ENCODE peak calls at places on chromosome 14, in eight cellular contexts. Y is naive thymus-derived CD4-positive, alpha-beta T cell; M is aorta; K is cardiac muscle cell; W is fibroblast of pulmonary artery; V is Panc1; N is right cardiac atrium; Z is A549. J is an unnamed sample.

GRCh38 chr14:78758333-78758732 is 588.2 kb downstream of the NRXN3 start:
- DNase-seq in K (peak), M (no peak), Y (no peak), V (peak), Z (peak), W (peak), N (no peak), J (peak)

GRCh38 chr14:104229621-104230041 is 91.2 kb downstream of the KIF26A start:
- DNase-seq in K (no peak), N (peak), Z (no peak), M (peak), V (no peak), Y (no peak), W (no peak), J (no peak)

GRCh38 chr14:35332517-35333346 is 40.5 kb downstream of the PSMA6 start:
- DNase-seq in K (no peak), Z (no peak), V (no peak), N (peak), Y (no peak), M (no peak), W (peak), J (peak)

GRCh38 chr14:54577494-54577893 is 10.6 kb downstream of the SAMD4A start:
- DNase-seq in K (no peak), Y (no peak), V (no peak), W (no peak), M (no peak), Z (no peak), N (no peak), J (no peak)

GRCh38 chr14:91835197-91835919 is 32.0 kb downstream of the TC2N start:
- DNase-seq in M (no peak), V (no peak), Z (no peak), W (no peak), Y (peak), K (no peak), N (no peak), J (peak)

GRCh38 chr14:66974397-66975025 is 214.7 kb upstream of the GARIN2 start:
- DNase-seq in V (no peak), Z (no peak), W (peak), N (no peak), K (peak), M (no peak), Y (no peak), J (no peak)

GRCh38 chr14:33280646-33281045 is 342.0 kb downstream of the NPAS3 start:
- DNase-seq in Z (no peak), M (no peak), N (no peak), V (no peak), W (peak), K (no peak), Y (no peak), J (no peak)

GRCh38 chr14:34554540-34555250 is 15.2 kb upstream of the EAPP start:
- DNase-seq in M (no peak), Y (no peak), K (no peak), W (no peak), Z (peak), N (no peak), V (peak), J (no peak)

GRCh38 chr14:104266643-104267575 is 128.5 kb downstream of the KIF26A start:
- DNase-seq in M (peak), W (no peak), N (peak), Y (no peak), K (no peak), V (no peak), Z (no peak), J (no peak)

GRCh38 chr14:81427348-81428058 is 27.4 kb upstream of the STON2 start:
- DNase-seq in V (no peak), N (peak), Z (no peak), K (no peak), M (no peak), W (no peak), Y (no peak), J (no peak)

GRCh38 chr14:59126714-59127436 is 61.6 kb upstream of the DAAM1 start:
- DNase-seq in K (peak), V (peak), Y (no peak), N (no peak), W (peak), M (no peak), Z (peak), J (peak)

GRCh38 chr14:64760146-64760755 is 56.0 kb downstream of the PLEKHG3 start:
- DNase-seq in V (peak), W (peak), K (peak), Y (no peak), Z (peak), M (peak), N (peak), J (peak)

GRCh38 chr14:93037354-93037753 is 78.4 kb downstream of the ITPK1 start:
- DNase-seq in K (no peak), Z (no peak), Y (no peak), N (peak), W (no peak), M (no peak), V (no peak), J (no peak)

GRCh38 chr14:31435276-31435675 is 14.9 kb upstream of the HEATR5A start:
- DNase-seq in V (no peak), N (no peak), Z (no peak), Y (no peak), K (peak), M (no peak), W (peak), J (no peak)

GRCh38 chr14:35964736-35965135 is 138.6 kb downstream of the BRMS1L start:
- DNase-seq in Z (no peak), N (no peak), W (no peak), V (no peak), M (no peak), Y (no peak), K (no peak), J (no peak)

GRCh38 chr14:35669782-35670181 is 135.8 kb downstream of the INSM2 start:
- DNase-seq in M (no peak), N (no peak), V (peak), K (no peak), Y (no peak), Z (no peak), W (peak), J (no peak)

GRCh38 chr14:78172428-78172827 is 2.3 kb downstream of the NRXN3 start:
- DNase-seq in V (no peak), K (no peak), W (no peak), M (no peak), Y (no peak), N (no peak), Z (no peak), J (no peak)

GRCh38 chr14:105328070-105328677 is 13.6 kb downstream of the PACS2 start:
- DNase-seq in M (peak), W (no peak), Z (no peak), K (no peak), V (no peak), Y (no peak), N (peak), J (no peak)

GRCh38 chr14:24605435-24606190 is 3.9 kb downstream of the GZMH start:
- DNase-seq in M (no peak), K (no peak), N (no peak), Y (no peak), Z (peak), W (peak), V (peak), J (peak)

GRCh38 chr14:71764701-71765347 is 167.4 kb upstream of the RGS6 start:
- DNase-seq in K (peak), M (no peak), N (no peak), Y (no peak), V (no peak), Z (no peak), W (no peak), J (no peak)

GRCh38 chr14:24784981-24785380 is 151.0 kb upstream of the GZMB start:
- DNase-seq in V (no peak), M (no peak), Z (no peak), K (no peak), Y (no peak), W (no peak), N (no peak), J (no peak)

GRCh38 chr14:104080557-104081492 is 4.7 kb upstream of the ASPG start:
- DNase-seq in Z (no peak), M (no peak), W (no peak), Y (no peak), N (peak), K (no peak), V (no peak), J (no peak)

GRCh38 chr14:102050026-102050405 is 36.8 kb downstream of the HSP90AA1 start:
- DNase-seq in M (no peak), Y (no peak), V (no peak), Z (no peak), W (no peak), N (no peak), K (no peak), J (no peak)

GRCh38 chr14:64942531-64943111 is at the start of gene GPX2:
- DNase-seq in Z (peak), N (no peak), M (no peak), K (no peak), V (no peak), W (no peak), Y (no peak), J (no peak)

GRCh38 chr14:76768201-76768656 is 7.0 kb downstream of the VASH1 start:
- DNase-seq in N (peak), K (peak), W (peak), M (peak), Y (peak), Z (no peak), V (no peak), J (peak)

GRCh38 chr14:99481745-99482099 is 513 bp downstream of the CCNK start:
- DNase-seq in K (peak), W (peak), M (no peak), V (no peak), Y (peak), Z (peak), N (no peak), J (peak)

GRCh38 chr14:80356413-80356812 is 145.1 kb upstream of the DIO2 start:
- DNase-seq in Z (no peak), V (no peak), M (no peak), K (peak), N (no peak), W (peak), Y (no peak), J (peak)

GRCh38 chr14:91244501-91244901 is at the start of gene GPR68:
- DNase-seq in Z (no peak), N (peak), K (peak), Y (no peak), V (no peak), W (peak), M (peak), J (peak)

GRCh38 chr14:103519837-103520212 is 2.8 kb downstream of the CKB start:
- DNase-seq in W (no peak), M (peak), V (no peak), N (peak), K (no peak), Z (no peak), Y (no peak), J (no peak)

GRCh38 chr14:37591941-37592287 is 3.1 kb downstream of the FOXA1 start:
- DNase-seq in W (no peak), V (no peak), M (peak), N (no peak), K (no peak), Y (no peak), Z (no peak), J (no peak)

GRCh38 chr14:58428011-58428807 is 690 bp downstream of the KIAA0586 start:
- DNase-seq in W (peak), V (peak), Y (peak), M (no peak), N (no peak), Z (peak), K (peak), J (peak)

GRCh38 chr14:104973215-104974145 is 4.7 kb downstream of the AHNAK2 start:
- DNase-seq in V (peak), Y (peak), Z (peak), M (peak), W (peak), K (peak), N (peak), J (no peak)

GRCh38 chr14:37843969-37844607 is 248.7 kb downstream of the TTC6 start:
- DNase-seq in N (no peak), Z (no peak), M (no peak), V (no peak), K (no peak), W (no peak), Y (no peak), J (peak)

GRCh38 chr14:39083127-39083526 is 19.9 kb downstream of the SEC23A start:
- DNase-seq in K (no peak), Z (no peak), W (no peak), V (no peak), N (no peak), Y (no peak), M (no peak), J (no peak)

GRCh38 chr14:30656190-30656632 is 34.1 kb downstream of the SCFD1 start:
- DNase-seq in Y (no peak), V (peak), N (peak), K (peak), M (no peak), Z (peak), W (peak), J (peak)

GRCh38 chr14:54083549-54084239 is 127.1 kb upstream of the BMP4 start:
- DNase-seq in K (no peak), Y (no peak), V (no peak), Z (no peak), M (no peak), N (no peak), W (peak), J (no peak)

GRCh38 chr14:90795744-90796143 is 20.5 kb downstream of the TTC7B start:
- DNase-seq in N (no peak), M (no peak), W (peak), Y (no peak), K (peak), Z (no peak), V (peak), J (no peak)

GRCh38 chr14:44952391-44953110 is 9.2 kb downstream of the KLHL28 start:
- DNase-seq in W (no peak), V (no peak), Z (no peak), N (no peak), M (no peak), Y (no peak), K (no peak), J (no peak)

GRCh38 chr14:53613404-53614253 is 343.0 kb downstream of the BMP4 start:
- DNase-seq in Z (peak), Y (no peak), K (no peak), W (no peak), M (no peak), N (no peak), V (peak), J (peak)

DNA sequence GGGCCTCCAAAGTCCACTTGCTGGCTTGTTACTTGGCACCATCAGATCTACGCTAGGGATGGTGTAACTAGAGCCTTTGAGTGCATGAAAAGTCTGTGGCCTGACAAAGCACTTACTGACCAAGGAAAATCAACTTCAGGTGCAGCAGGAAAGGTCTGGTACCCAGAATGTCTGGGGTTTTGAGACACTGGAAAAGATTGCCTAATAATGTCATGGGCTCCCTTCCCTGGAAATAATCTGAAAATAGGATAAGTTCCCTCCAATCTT is 106.7 kb downstream of the ZFP36L1 start:
- DNase-seq in Z (no peak), K (no peak), V (no peak), M (no peak), N (no peak), W (no peak), Y (no peak), J (no peak)
- H3K4me3 ChIP-seq in Z (no peak), K (no peak), V (no peak), M (no peak), N (no peak), W (no peak), Y (no peak), J (no peak)

GRCh38 chr14:95518045-95518751 is 1.7 kb upstream of the SYNE3 start:
- DNase-seq in N (no peak), M (no peak), Z (no peak), K (peak), Y (no peak), V (no peak), W (peak), J (no peak)
- H3K4me3 ChIP-seq in N (no peak), M (no peak), Z (no peak), K (no peak), Y (peak), V (no peak), W (no peak), J (no peak)

DNA sequence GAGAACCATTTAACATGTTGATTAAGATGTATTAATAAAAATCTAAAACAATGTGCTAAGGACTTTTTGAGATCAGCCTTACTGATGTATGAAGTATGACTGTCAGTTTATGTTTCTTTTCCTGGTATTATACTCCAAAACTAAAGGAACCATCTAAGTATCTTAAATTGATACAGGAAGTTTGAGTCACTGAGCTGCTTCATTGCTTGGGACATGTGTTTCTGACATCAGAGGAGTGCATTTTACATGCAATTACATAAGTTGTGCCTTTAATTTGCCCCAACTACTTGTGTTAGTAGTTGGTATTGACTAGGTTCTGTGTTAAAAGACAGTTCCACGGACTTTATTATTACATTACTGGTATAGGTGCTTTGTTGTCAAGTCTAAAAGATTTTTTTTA is 50.9 kb downstream of the PROX2 start:
- DNase-seq in Z (no peak), W (peak), K (peak), M (no peak), N (no peak), V (no peak), Y (no peak), J (no peak)
- H3K4me3 ChIP-seq in Z (no peak), W (no peak), K (no peak), M (no peak), N (no peak), V (no peak), Y (no peak), J (no peak)

GRCh38 chr14:88322505-88323085 is 474 bp downstream of the KCNK10 start:
- DNase-seq in N (no peak), K (no peak), W (no peak), Z (no peak), Y (no peak), M (no peak), V (no peak), J (no peak)
- H3K4me3 ChIP-seq in N (peak), K (peak), W (no peak), Z (no peak), Y (no peak), M (no peak), V (peak), J (no peak)

J was measured in Jurkat, Clone E6-1.